ENCODE peak calls at places on chromosomes 12 and 14, in nine cellular contexts. S, Z, G, X, R, L, U, F and I are unnamed samples. For H3K9me3, the result is how much of the 10 kb centered on the place peaks cover.

GRCh38 chr14:94392510-94392935 is 4.1 kb upstream of the SERPINA1 start:
- DNase-seq in U (no peak), R (peak), S (no peak), L (no peak), Z (peak), X (no peak), G (no peak), F (no peak), I (no peak)

GRCh38 chr12:122545855-122546254 is 18.8 kb downstream of the KNTC1 start:
- DNase-seq in X (no peak), Z (no peak), R (no peak), G (no peak), F (no peak), L (no peak), U (no peak), S (no peak), I (no peak)

GRCh38 chr14:33229269-33229924 is 290.7 kb downstream of the NPAS3 start:
- DNase-seq in Z (no peak), X (no peak), S (no peak), G (no peak), F (no peak), R (no peak), U (no peak), L (no peak), I (no peak)

GRCh38 chr14:101844752-101845151 is 83.2 kb downstream of the PPP2R5C start:
- DNase-seq in S (no peak), Z (no peak), U (no peak), F (no peak), L (no peak), X (no peak), R (no peak), G (no peak), I (no peak)

GRCh38 chr12:130281157-130281799 is 56.4 kb upstream of the PIWIL1 start:
- DNase-seq in U (peak), F (no peak), L (peak), Z (no peak), R (no peak), S (no peak), G (peak), X (peak), I (no peak)

GRCh38 chr14:64195194-64195593 is 99.0 kb downstream of the ESR2 start:
- DNase-seq in U (no peak), S (no peak), F (no peak), Z (no peak), X (no peak), L (no peak), R (no peak), G (no peak), I (no peak)

GRCh38 chr12:4579305-4580097 is 17.5 kb downstream of the DYRK4 start:
- DNase-seq in G (peak), X (no peak), U (no peak), S (no peak), L (peak), R (no peak), F (no peak), Z (peak), I (no peak)

GRCh38 chr12:3980504-3981272 is 107.5 kb upstream of the PARP11 start:
- DNase-seq in Z (no peak), L (no peak), F (no peak), S (no peak), U (no peak), R (no peak), G (no peak), X (no peak), I (no peak)

GRCh38 chr12:123034022-123034541 is 53.6 kb downstream of the ARL6IP4 start:
- DNase-seq in L (no peak), S (no peak), Z (no peak), R (no peak), G (no peak), F (no peak), X (no peak), U (no peak), I (no peak)

GRCh38 chr14:102897299-102898027 is 25.0 kb upstream of the AMN start:
- DNase-seq in R (no peak), S (no peak), U (no peak), G (no peak), L (no peak), X (no peak), Z (no peak), F (no peak), I (no peak)

GRCh38 chr14:49549881-49550280 is 36.3 kb downstream of the RPS29 start:
- DNase-seq in X (peak), F (no peak), S (no peak), R (no peak), G (no peak), U (no peak), Z (no peak), L (peak), I (no peak)

GRCh38 chr12:34166427-34167060 is 144.2 kb downstream of the ALG10 start:
- DNase-seq in F (no peak), Z (no peak), R (no peak), L (no peak), U (peak), G (no peak), X (no peak), S (no peak), I (no peak)

GRCh38 chr12:34163443-34163842 is 141.1 kb downstream of the ALG10 start:
- DNase-seq in L (no peak), F (no peak), G (no peak), U (no peak), R (no peak), Z (no peak), X (no peak), S (no peak), I (no peak)
- H3K9me3 ChIP-seq in L (under half), F (under half), G (under half), U (under half), R (under half), Z (under half), X (half or more), S (under half), I (under half)

GRCh38 chr12:6384499-6385436 is 806 bp downstream of the LTBR start:
- DNase-seq in L (no peak), R (peak), F (peak), Z (no peak), G (peak), S (no peak), U (no peak), X (no peak), I (no peak)
- H3K4me3 ChIP-seq in L (peak), R (peak), F (peak), Z (peak), G (peak), S (peak), U (peak), X (no peak), I (peak)

GRCh38 chr14:86574026-86574777 is 1044.3 kb downstream of the FLRT2 start:
- DNase-seq in U (no peak), G (no peak), R (no peak), L (no peak), F (no peak), S (no peak), Z (peak), X (no peak), I (no peak)
- TF ChIP-seq EP300 in U (no peak), G (no peak), R (no peak), L (no peak), F (no peak), S (no peak), Z (no peak), X (no peak), I (no peak)

GRCh38 chr14:68622856-68623255 is 170.0 kb downstream of the ZFP36L1 start:
- DNase-seq in L (no peak), F (peak), Z (no peak), U (no peak), X (no peak), S (no peak), R (no peak), G (no peak), I (no peak)

GRCh38 chr14:68623307-68623706 is 169.6 kb downstream of the ZFP36L1 start:
- DNase-seq in F (peak), X (no peak), R (no peak), Z (no peak), G (no peak), L (no peak), U (no peak), S (no peak), I (no peak)

GRCh38 chr14:68623828-68624227 is 169.0 kb downstream of the ZFP36L1 start:
- DNase-seq in F (peak), R (no peak), S (no peak), G (no peak), Z (no peak), U (no peak), X (no peak), L (no peak), I (no peak)

GRCh38 chr14:68619805-68620574 is 172.9 kb downstream of the ZFP36L1 start:
- DNase-seq in S (no peak), G (no peak), R (no peak), F (peak), X (no peak), U (no peak), Z (peak), L (peak), I (no peak)

DNA sequence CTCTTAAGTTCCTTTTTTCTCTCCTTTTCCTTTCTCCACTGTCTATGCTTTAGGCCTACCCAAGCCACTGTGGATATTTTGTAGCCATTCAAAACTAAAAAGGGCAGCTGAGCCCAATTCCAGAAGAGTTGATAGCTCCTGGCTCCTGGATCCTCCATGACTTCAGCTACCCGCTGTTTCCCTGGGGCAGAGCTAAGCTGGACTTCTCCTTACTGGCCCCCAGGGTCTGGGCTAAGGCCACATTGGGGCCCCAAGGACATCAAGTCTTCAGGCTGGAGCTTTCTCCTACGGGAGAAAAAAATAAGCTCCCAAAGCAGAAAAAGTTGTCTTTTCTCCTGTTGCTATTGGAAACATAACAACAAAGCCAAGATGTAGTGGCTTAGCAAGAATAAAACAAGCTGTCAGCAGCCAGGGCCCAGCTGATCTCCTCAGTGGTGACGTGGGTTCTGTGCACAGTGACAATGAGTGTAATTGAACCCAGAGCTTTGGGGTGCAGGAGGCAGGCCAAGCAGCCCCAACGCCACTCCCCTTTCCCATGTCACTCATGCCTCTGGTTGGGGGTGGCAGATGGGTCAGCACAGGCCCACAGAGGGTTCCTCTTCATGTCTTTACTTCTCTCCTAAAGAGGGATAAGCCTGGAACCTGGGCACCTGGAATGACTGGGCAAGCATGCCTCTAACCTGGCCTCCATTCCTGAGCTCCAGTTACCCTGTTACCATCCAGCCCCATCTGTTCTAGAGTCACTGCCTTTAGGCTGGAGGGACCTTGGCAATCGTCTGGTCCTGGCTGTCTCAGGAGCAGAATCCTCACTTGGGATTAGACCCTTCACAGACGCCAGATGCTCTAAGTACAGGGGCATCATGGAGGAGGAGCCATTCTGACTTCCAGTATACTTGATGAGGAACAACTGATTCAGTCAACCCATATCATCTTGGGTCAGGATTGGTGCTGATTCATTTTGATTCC is 171.2 kb downstream of the ZFP36L1 start:
- DNase-seq in G (no peak), Z (no peak), X (no peak), L (no peak), U (no peak), F (peak), R (no peak), S (no peak), I (peak)
- H3K9me3 ChIP-seq in G (under half), Z (under half), X (under half), L (under half), U (under half), F (under half), R (under half), S (under half), I (under half)

GRCh38 chr12:27331299-27331926 is 1.2 kb upstream of the BMAL2 start:
- DNase-seq in U (no peak), G (no peak), Z (peak), L (peak), S (no peak), F (no peak), X (no peak), R (no peak), I (no peak)
- H3K4me3 ChIP-seq in U (no peak), G (no peak), Z (no peak), L (peak), S (no peak), F (no peak), X (no peak), R (no peak), I (no peak)